ENCODE peak calls at places on chromosomes 13 and 19, in four cellular contexts. J is heart left ventricle, R is tibial nerve, N is left lung. W is an unnamed sample.

GRCh38 chr13:23658929-23659541 is 88.8 kb downstream of the TNFRSF19 start:
- DNase-seq in J (peak; percentile 47), R (no peak), N (no peak), W (no peak)

GRCh38 chr19:50493171-50493570 is 16.5 kb upstream of the GARIN5A start:
- DNase-seq in J (peak; percentile 25), R (no peak), N (no peak), W (no peak)

GRCh38 chr13:45786293-45786920 is 65.1 kb downstream of the SIAH3 start:
- DNase-seq in J (no peak), R (no peak), N (no peak), W (no peak)

GRCh38 chr13:113901231-113901630 is 37.4 kb upstream of the GAS6 start:
- DNase-seq in J (no peak), R (no peak), N (no peak), W (no peak)

GRCh38 chr13:91199866-91200265 is 147.6 kb upstream of the MIR17HG start:
- DNase-seq in J (no peak), R (no peak), N (no peak), W (no peak)

GRCh38 chr19:7533281-7533819 is 2.2 kb upstream of the PNPLA6 start:
- DNase-seq in J (peak; percentile 87), R (peak; percentile 38), N (peak; percentile 67), W (peak; percentile 84)

GRCh38 chr19:28482221-28482620 is 730.7 kb downstream of the UQCRFS1 start:
- DNase-seq in J (no peak), R (no peak), N (no peak), W (no peak)

GRCh38 chr19:45591004-45591637 is 6.5 kb upstream of the OPA3 start:
- DNase-seq in J (no peak), R (no peak), N (peak; percentile 53), W (no peak)

GRCh38 chr19:40233811-40234389 is 7.4 kb upstream of the CCNP start:
- DNase-seq in J (no peak), R (no peak), N (no peak), W (no peak)

GRCh38 chr13:98839826-98840769 is 87.6 kb upstream of the SLC15A1 start:
- DNase-seq in J (peak; percentile 68), R (peak; percentile 33), N (no peak), W (no peak)

GRCh38 chr13:106276876-106277275 is 258.6 kb downstream of the EFNB2 start:
- DNase-seq in J (no peak), R (no peak), N (no peak), W (no peak)

GRCh38 chr13:27401210-27401609 is 23.2 kb upstream of the GTF3A start:
- DNase-seq in J (no peak), R (no peak), N (peak; percentile 41), W (peak; percentile 55)

DNA sequence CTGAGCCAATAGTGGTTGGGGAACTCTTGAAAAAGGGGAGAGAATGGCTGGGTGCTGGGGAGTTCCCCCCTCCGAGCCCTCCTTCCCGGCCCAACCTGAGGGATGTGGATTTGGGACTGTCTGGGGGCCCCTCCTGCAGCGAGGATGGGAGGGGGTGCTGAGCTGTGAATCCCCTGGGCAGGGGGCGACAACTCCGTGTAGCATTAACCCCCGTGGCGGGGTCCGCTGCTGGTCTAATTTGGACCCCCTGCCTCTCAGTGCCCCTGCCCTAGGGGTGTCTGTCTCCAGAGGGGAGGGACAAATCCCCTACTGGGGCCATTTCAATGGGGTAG is 9.7 kb downstream of the MIDN start:
- DNase-seq in J (no peak), R (no peak), N (no peak), W (no peak)
- H3K4me1 ChIP-seq in J (peaks cover 30% of the 10 kb centered on the region), R (peaks cover 96% of the 10 kb centered on the region), N (peaks cover 60% of the 10 kb centered on the region), W (peaks cover 83% of the 10 kb centered on the region)

DNA sequence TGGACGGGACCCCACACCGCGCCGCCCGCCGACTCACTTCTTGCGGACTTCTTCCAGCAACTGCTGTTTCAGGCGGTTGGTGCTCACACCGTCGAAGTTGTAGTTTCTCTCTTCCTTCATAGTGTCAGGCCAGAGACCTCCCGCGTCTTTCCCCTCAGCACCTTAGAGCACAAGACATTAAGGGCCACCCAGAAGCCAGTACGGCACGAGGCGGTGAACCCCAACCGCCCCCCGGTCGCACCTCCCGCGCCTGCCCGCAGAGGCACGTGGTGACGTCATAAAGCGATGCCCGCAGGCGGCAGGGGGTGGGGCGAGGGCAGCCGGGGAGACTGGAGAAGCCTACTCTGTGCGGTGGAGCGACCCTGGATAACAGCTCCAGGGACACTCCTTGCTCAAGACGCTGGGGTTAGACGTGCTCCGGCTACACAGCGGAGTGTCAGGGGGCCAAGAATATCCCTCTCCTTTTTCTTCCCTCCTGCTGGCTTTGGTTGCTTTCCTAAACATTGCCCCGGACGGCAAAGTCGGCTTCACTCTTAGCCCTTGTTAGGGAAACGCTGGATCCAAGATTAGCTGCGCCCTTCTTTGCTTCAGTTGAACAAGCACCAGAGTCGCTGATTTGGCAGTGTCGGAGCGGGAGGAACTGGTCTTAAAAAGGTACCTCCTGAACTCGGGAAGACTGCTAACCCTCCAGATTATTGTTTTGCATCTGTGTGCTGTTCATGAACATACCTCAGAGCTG is at the start of gene CCDC169:
- DNase-seq in J (peak; percentile 82), R (peak; percentile 41), N (peak; percentile 82), W (peak; percentile 84)
- H3K27ac ChIP-seq in J (peak within 1 kb of the TSS; percentile 16), R (peak within 1 kb of the TSS; percentile 51), N (no peak within 1 kb of the TSS), W (peak within 1 kb of the TSS; percentile 73)

GRCh38 chr13:29572575-29572974 is 22.9 kb downstream of the SLC7A1 start:
- DNase-seq in J (no peak), R (no peak), N (no peak), W (no peak)

GRCh38 chr13:29570058-29570654 is 25.3 kb downstream of the SLC7A1 start:
- DNase-seq in J (no peak), R (no peak), N (no peak), W (no peak)

GRCh38 chr13:29569253-29570057 is 26.0 kb downstream of the SLC7A1 start:
- DNase-seq in J (no peak), R (no peak), N (no peak), W (no peak)

GRCh38 chr13:29573190-29573589 is 22.3 kb downstream of the SLC7A1 start:
- DNase-seq in J (no peak), R (no peak), N (peak; percentile 52), W (no peak)

GRCh38 chr13:29571876-29572570 is 23.5 kb downstream of the SLC7A1 start:
- DNase-seq in J (no peak), R (no peak), N (no peak), W (no peak)
- TF ChIP-seq CTCF in J (no peak), R (no peak), N (no peak), W (no peak)

GRCh38 chr19:38684078-38684861 is 36.8 kb downstream of the ACTN4 start:
- DNase-seq in J (peak; percentile 91), R (peak; percentile 43), N (peak; percentile 85), W (peak; percentile 76)

GRCh38 chr19:38684862-38685665 is 37.6 kb downstream of the ACTN4 start:
- DNase-seq in J (no peak), R (no peak), N (no peak), W (no peak)

GRCh38 chr19:38682195-38682867 is 34.9 kb downstream of the ACTN4 start:
- DNase-seq in J (no peak), R (no peak), N (no peak), W (no peak)

GRCh38 chr19:38682872-38683392 is 35.5 kb downstream of the ACTN4 start:
- DNase-seq in J (no peak), R (no peak), N (no peak), W (no peak)

GRCh38 chr19:38683393-38684077 is 36.1 kb downstream of the ACTN4 start:
- DNase-seq in J (peak; percentile 85), R (no peak), N (peak; percentile 88), W (peak; percentile 77)
- H3K4me1 ChIP-seq in J (peaks cover 22% of the 10 kb centered on the region), R (peaks cover 95% of the 10 kb centered on the region), N (peaks cover 41% of the 10 kb centered on the region), W (peaks cover 100% of the 10 kb centered on the region)

W was measured in tibial artery.